ENCODE peak calls at places on chromosomes 4 and X, in four cellular contexts. T, U, S and L are unnamed samples.
A peak's percentile ranks its signal among the peaks of the same experiment; 100 is the strongest.

GRCh38 chrX:72714471-72714916 is 388 bp upstream of the PHKA1 start:
- DNase-seq in S (peak; percentile 66), U (no peak), T (no peak), L (peak; percentile 40)

GRCh38 chr4:6782846-6783110 is 251 bp downstream of the KIAA0232 start:
- DNase-seq in U (no peak), T (no peak), S (no peak), L (no peak)

GRCh38 chrX:149628280-149628679 is 3.3 kb downstream of the TMEM185A start:
- DNase-seq in U (no peak), S (no peak), T (no peak), L (no peak)

GRCh38 chr4:123398151-123398802 is 1.7 kb downstream of the SPRY1 start:
- DNase-seq in S (peak; percentile 89), T (peak; percentile 47), U (no peak), L (peak; percentile 75)

GRCh38 chr4:83516042-83516772 is 19.7 kb upstream of the GPAT3 start:
- DNase-seq in T (no peak), S (no peak), U (no peak), L (no peak)

GRCh38 chr4:168656055-168656660 is 159.3 kb downstream of the PALLD start:
- DNase-seq in T (no peak), U (no peak), S (no peak), L (no peak)

GRCh38 chrX:73127700-73128241 is 48.5 kb upstream of the PABPC1L2A start:
- DNase-seq in T (no peak), U (no peak), S (no peak), L (peak; percentile 17)

GRCh38 chr4:182189107-182189878 is 53.9 kb upstream of the TENM3 start:
- DNase-seq in S (no peak), U (no peak), T (peak; percentile 6), L (no peak)

GRCh38 chrX:16484338-16484737 is 165.6 kb upstream of the S100G start:
- DNase-seq in T (no peak), S (no peak), U (no peak), L (no peak)

GRCh38 chr4:81737865-81738559 is 266.3 kb upstream of the RASGEF1B start:
- DNase-seq in T (no peak), U (no peak), S (no peak), L (no peak)

GRCh38 chr4:30295652-30296051 is 424.5 kb upstream of the PCDH7 start:
- DNase-seq in S (no peak), T (no peak), U (no peak), L (peak; percentile 21)

GRCh38 chr4:146243141-146243882 is 29.0 kb downstream of the REELD1 start:
- DNase-seq in S (no peak), T (peak; percentile 68), U (peak; percentile 45), L (peak; percentile 84)

GRCh38 chr4:98867648-98868047 is 61.3 kb downstream of the EIF4E start:
- DNase-seq in S (no peak), U (no peak), T (no peak), L (no peak)

DNA sequence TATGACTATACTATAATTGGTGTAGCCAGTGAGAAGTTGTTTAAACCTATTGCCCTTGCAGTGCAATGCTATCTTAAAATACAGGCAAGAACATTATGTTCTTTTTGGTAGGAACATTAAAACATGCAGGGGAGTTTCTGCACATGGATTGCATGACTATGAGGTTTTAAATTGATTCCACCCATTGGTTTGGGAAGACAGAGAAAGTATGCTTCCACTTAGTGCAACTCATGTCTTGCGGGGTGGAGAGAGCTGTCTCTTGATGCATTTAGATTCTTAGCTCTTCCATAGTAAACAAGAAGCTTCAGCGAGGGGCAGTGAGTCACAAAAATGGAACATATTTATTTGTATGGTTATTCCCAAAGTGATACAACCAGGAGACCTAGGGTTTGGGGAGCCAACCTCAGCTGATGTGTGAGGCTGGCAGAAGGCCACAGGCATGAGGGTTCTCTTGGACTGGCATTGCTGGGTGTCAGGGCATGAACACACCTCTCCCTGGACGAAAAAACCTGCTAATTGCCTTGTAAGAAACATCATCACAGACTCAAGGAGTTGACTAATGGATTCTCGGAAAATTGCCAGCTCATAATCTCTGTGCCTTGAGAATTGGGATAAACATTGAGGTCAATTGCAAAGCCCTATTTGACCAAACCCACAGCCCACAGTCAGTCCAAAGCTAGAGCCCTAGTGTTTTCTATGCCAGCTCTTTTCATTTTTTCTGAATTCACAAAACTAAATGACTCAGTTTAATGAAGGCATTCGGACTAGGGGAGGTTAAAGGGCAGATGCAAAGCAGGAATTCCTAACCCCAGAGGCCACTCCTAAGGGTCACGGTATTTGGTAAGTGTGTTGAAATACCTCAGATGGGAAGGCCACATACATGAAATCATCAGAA is 39.3 kb upstream of the RASL11B start:
- DNase-seq in U (no peak), S (no peak), T (no peak), L (no peak)
- TF ChIP-seq USF1 in U (no peak), S (no peak), T (no peak), L (no peak)

GRCh38 chrX:119990995-119991787 is 47.6 kb upstream of the NKAP start:
- DNase-seq in S (peak; percentile 32), U (no peak), T (no peak), L (peak; percentile 36)
- TF ChIP-seq USF2 in S (no peak), U (no peak), T (no peak), L (no peak)

GRCh38 chr4:152448038-152448437 is 87.9 kb downstream of the FBXW7 start:
- DNase-seq in U (no peak), T (no peak), S (no peak), L (no peak)

GRCh38 chr4:152454398-152455011 is 81.4 kb downstream of the FBXW7 start:
- DNase-seq in T (no peak), S (peak; percentile 51), U (no peak), L (no peak)

GRCh38 chr4:152451496-152451895 is 84.4 kb downstream of the FBXW7 start:
- DNase-seq in T (no peak), S (no peak), U (no peak), L (no peak)

GRCh38 chr4:152443859-152444258 is 92.0 kb downstream of the FBXW7 start:
- DNase-seq in T (no peak), U (no peak), S (no peak), L (no peak)

DNA sequence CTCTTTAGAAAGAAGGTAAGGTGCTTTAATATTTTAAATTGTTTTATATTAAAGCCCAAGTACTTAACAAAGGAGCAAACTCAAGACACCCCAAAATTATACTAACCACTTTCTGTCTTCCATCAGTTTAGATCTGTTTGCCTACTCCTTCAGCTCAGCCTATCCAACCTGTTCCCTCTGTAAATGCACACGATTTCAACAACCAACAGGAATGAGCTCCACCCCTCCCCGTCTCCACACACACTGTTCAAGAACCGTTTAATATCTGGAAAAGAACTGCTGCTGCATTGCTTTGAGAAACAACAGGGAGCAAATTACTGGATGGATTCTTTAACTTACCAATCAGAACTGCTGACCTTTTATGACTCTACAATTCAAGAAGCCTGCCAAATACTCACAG is 87.1 kb downstream of the FBXW7 start:
- DNase-seq in U (no peak), T (no peak), S (no peak), L (no peak)
- TF ChIP-seq USF1 in U (no peak), T (no peak), S (no peak), L (no peak)

DNA sequence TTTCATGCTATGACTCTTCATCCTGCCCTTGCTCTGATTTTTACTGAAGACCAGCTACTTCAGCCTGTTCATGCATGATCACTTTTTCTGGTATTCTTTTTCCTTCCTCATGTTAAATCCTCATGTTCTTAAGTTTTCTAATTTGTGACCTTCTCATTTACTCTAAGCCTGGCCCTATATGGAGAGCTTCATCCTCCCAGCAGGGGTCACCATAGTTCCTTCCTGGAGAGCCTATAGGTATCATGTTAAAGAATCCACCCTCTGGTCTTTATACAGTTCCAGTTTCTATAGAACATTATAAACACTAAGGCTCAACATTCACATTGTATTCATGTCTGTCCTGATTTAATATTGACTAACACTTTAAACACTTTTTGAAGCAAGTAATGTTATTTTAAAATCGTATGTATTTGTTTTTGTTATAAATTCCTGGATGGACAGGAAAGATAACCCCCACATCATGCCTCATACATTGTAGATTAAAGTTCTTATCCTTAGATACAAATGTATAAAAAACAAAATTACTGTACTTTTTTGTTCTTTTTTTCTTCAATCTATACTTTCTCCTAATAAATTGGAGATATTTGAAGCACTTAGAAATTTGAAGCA is 53.8 kb upstream of the OTUD4 start:
- DNase-seq in U (peak; percentile 49), T (peak; percentile 42), S (peak; percentile 65), L (peak; percentile 66)
- TF ChIP-seq USF2 in U (no peak), T (no peak), S (no peak), L (no peak)

GRCh38 chrX:41664307-41665299 is 24.2 kb upstream of the GPR34 start:
- DNase-seq in U (no peak), S (no peak), T (no peak), L (no peak)
- TF ChIP-seq USF1 in U (no peak), S (no peak), T (no peak), L (no peak)